ENCODE peak calls at places on chromosomes 6 and 20, in nine cellular contexts. C, M, K, G, N, R, U, Y and Q are unnamed samples.

GRCh38 chr20:20795119-20795518 is 82.7 kb upstream of the RALGAPA2 start:
- DNase-seq in C (no peak), M (no peak), K (no peak), G (no peak), N (no peak), R (no peak), U (no peak), Y (no peak), Q (no peak)

GRCh38 chr6:5550631-5551030 is 289.3 kb downstream of the FARS2 start:
- DNase-seq in C (no peak), M (no peak), K (no peak), G (no peak), N (no peak), R (no peak), U (no peak), Y (no peak), Q (peak; percentile 2)

GRCh38 chr6:142737368-142738060 is 207.5 kb downstream of the HIVEP2 start:
- DNase-seq in C (no peak), M (no peak), K (no peak), G (no peak), N (no peak), R (no peak), U (no peak), Y (no peak), Q (peak; percentile 37)

GRCh38 chr6:439681-440167 is 48.2 kb downstream of the IRF4 start:
- DNase-seq in C (no peak), M (no peak), K (peak; percentile 75), G (no peak), N (no peak), R (no peak), U (no peak), Y (no peak), Q (no peak)

GRCh38 chr20:46651091-46651962 is at the start of gene SLC13A3:
- DNase-seq in C (no peak), M (no peak), K (no peak), G (no peak), N (no peak), R (no peak), U (no peak), Y (no peak), Q (no peak)

GRCh38 chr6:83884523-83884922 is 25.0 kb downstream of the CYB5R4 start:
- DNase-seq in C (peak; percentile 27), M (peak; percentile 45), K (peak; percentile 63), G (peak; percentile 37), N (no peak), R (peak; percentile 56), U (peak; percentile 51), Y (peak; percentile 51), Q (peak; percentile 52)

GRCh38 chr6:72363844-72364740 is 257.8 kb upstream of the KCNQ5 start:
- DNase-seq in C (no peak), M (no peak), K (peak; percentile 98), G (no peak), N (peak; percentile 14), R (peak; percentile 95), U (peak; percentile 92), Y (no peak), Q (peak; percentile 90)

GRCh38 chr6:56096946-56097345 is 150.4 kb downstream of the COL21A1 start:
- DNase-seq in C (no peak), M (no peak), K (peak; percentile 28), G (no peak), N (no peak), R (no peak), U (no peak), Y (no peak), Q (no peak)

GRCh38 chr6:111750753-111751684 is 122.2 kb downstream of the FYN start:
- DNase-seq in C (peak; percentile 82), M (peak; percentile 58), K (peak; percentile 42), G (no peak), N (no peak), R (no peak), U (no peak), Y (no peak), Q (no peak)

GRCh38 chr6:53623497-53623896 is 42.1 kb downstream of the KLHL31 start:
- DNase-seq in C (no peak), M (no peak), K (peak; percentile 78), G (no peak), N (no peak), R (peak; percentile 33), U (no peak), Y (no peak), Q (peak; percentile 65)

GRCh38 chr20:9476174-9476573 is 38.2 kb upstream of the LAMP5 start:
- DNase-seq in C (no peak), M (no peak), K (no peak), G (no peak), N (no peak), R (no peak), U (no peak), Y (no peak), Q (no peak)